ENCODE peak calls at places on chromosomes 11 and 22, in six cellular contexts. M, Y, S, Z, K and P are unnamed samples.
A peak's percentile ranks its signal among the peaks of the same experiment; 100 is the strongest.

GRCh38 chr11:35293034-35293433 is 126.3 kb downstream of the SLC1A2 start:
- DNase-seq in M (no peak), Y (no peak), S (no peak), Z (no peak), K (no peak), P (no peak)

GRCh38 chr22:36281726-36282077 is 28.8 kb downstream of the APOL1 start:
- DNase-seq in M (no peak), Y (no peak), S (no peak), Z (no peak), K (no peak), P (no peak)

GRCh38 chr22:48840112-48840949 is 987.3 kb downstream of the BRD1 start:
- DNase-seq in M (no peak), Y (no peak), S (no peak), Z (no peak), K (no peak), P (no peak)

GRCh38 chr11:102600666-102601065 is 24.5 kb downstream of the MMP20 start:
- DNase-seq in M (no peak), Y (no peak), S (no peak), Z (no peak), K (peak; percentile 47), P (no peak)

GRCh38 chr11:110463153-110463552 is 33.4 kb downstream of the FDX1 start:
- DNase-seq in M (peak; percentile 23), Y (peak; percentile 58), S (peak; percentile 64), Z (peak; percentile 65), K (peak; percentile 52), P (peak; percentile 66)

GRCh38 chr11:134252539-134253188 is 488 bp downstream of the THYN1 start:
- DNase-seq in M (peak; percentile 55), Y (peak; percentile 40), S (no peak), Z (no peak), K (no peak), P (peak; percentile 57)

GRCh38 chr11:3169235-3169951 is 4.3 kb upstream of the OSBPL5 start:
- DNase-seq in M (no peak), Y (peak; percentile 73), S (peak; percentile 66), Z (no peak), K (peak; percentile 81), P (peak; percentile 73)

GRCh38 chr11:67644042-67644441 is 4.5 kb upstream of the TBX10 start:
- DNase-seq in M (no peak), Y (peak; percentile 48), S (peak; percentile 69), Z (peak; percentile 45), K (no peak), P (no peak)

GRCh38 chr11:74540270-74540669 is 46.7 kb upstream of the LIPT2 start:
- DNase-seq in M (no peak), Y (no peak), S (peak; percentile 24), Z (peak; percentile 22), K (no peak), P (no peak)

GRCh38 chr11:64765291-64765803 is 5.6 kb upstream of the PYGM start:
- DNase-seq in M (no peak), Y (peak; percentile 72), S (no peak), Z (no peak), K (no peak), P (no peak)

GRCh38 chr22:41576877-41577276 is 12.8 kb downstream of the PMM1 start:
- DNase-seq in M (peak; percentile 39), Y (peak; percentile 89), S (peak; percentile 92), Z (peak; percentile 85), K (peak; percentile 67), P (peak; percentile 52)

GRCh38 chr11:133934599-133935550 is 21.9 kb downstream of the IGSF9B start:
- DNase-seq in M (peak; percentile 69), Y (no peak), S (peak; percentile 84), Z (no peak), K (no peak), P (peak; percentile 19)

GRCh38 chr11:61972796-61973602 is 5.6 kb upstream of the FTH1 start:
- DNase-seq in M (no peak), Y (no peak), S (no peak), Z (no peak), K (peak; percentile 97), P (peak; percentile 91)
- H3K18ac ChIP-seq in M (peak overlapping the region; percentile 84), Y (peak overlapping the region; percentile 54), S (peak overlapping the region; percentile 81), Z (peak overlapping the region; percentile 43), K (peak overlapping the region; percentile 76), P (peak overlapping the region; percentile 97)

DNA sequence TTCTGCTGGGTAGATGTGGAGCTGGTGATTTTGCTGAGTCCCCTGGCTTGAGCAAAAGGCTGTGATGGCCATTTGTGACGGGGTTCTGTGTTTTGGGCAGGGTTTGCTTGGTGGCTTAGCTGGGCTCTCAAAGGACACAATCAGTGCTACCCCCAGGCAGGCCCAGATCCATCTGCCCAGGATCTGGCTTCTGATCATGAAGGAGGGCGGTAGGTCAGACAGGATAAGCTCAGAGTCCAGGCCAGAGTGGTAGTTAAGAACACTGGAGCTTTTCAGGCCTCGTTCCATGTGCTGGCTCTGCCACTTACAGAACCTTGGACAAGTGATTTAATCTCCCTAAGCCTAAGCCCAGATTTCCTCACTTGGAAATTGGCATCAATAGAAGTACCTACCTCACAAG is 36.2 kb downstream of the UBASH3B start:
- DNase-seq in M (no peak), Y (no peak), S (no peak), Z (no peak), K (peak; percentile 35), P (no peak)
- H3K18ac ChIP-seq in M (peak overlapping the region; percentile 38), Y (peak overlapping the region; percentile 42), S (peak overlapping the region; percentile 82), Z (no peak overlapping the region), K (peak overlapping the region; percentile 79), P (peak overlapping the region; percentile 46)

GRCh38 chr11:86070435-86071056 is 1.7 kb upstream of the PICALM start:
- DNase-seq in M (no peak), Y (no peak), S (no peak), Z (no peak), K (no peak), P (no peak)

GRCh38 chr11:86069408-86070086 is 663 bp upstream of the PICALM start:
- DNase-seq in M (no peak), Y (peak; percentile 56), S (peak; percentile 98), Z (no peak), K (peak; percentile 95), P (peak; percentile 97)

GRCh38 chr11:86067230-86068137 is 1.4 kb downstream of the PICALM start:
- DNase-seq in M (no peak), Y (no peak), S (no peak), Z (no peak), K (peak; percentile 36), P (no peak)

GRCh38 chr11:86068138-86068861 is 584 bp downstream of the PICALM start:
- DNase-seq in M (peak; percentile 23), Y (peak; percentile 37), S (peak; percentile 58), Z (peak; percentile 68), K (peak; percentile 35), P (no peak)

DNA sequence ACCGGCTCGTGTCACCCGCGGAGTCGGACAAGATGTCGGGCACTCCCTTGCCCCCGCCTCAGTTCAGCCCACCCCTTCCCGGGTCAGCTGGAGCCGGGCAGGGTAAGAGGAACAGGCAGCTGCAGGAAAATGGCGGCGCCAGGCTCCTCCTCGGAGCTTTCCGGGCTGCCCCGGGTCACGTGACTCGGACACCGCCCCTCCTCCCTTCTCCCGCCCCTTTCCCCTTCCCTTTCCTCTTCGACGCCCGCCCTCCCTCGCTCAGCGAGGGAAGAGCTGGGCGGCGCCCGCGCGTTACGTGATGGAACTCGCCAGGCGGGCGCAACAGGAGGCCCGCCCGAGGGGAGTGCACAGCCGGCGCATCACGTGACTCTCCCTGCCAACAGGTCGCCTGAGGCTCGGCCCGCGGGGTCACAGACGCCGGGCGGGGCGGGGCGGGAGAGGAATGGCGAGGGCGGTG is at the start of gene PICALM:
- DNase-seq in M (peak; percentile 97), Y (peak; percentile 98), S (peak; percentile 99), Z (peak; percentile 97), K (peak; percentile 99), P (peak; percentile 99)
- H3K18ac ChIP-seq in M (peak within 1 kb of the TSS; percentile 94), Y (peak within 1 kb of the TSS; percentile 96), S (peak within 1 kb of the TSS; percentile 97), Z (peak within 1 kb of the TSS; percentile 90), K (peak within 1 kb of the TSS; percentile 92), P (peak within 1 kb of the TSS; percentile 91)

GRCh38 chr22:50525104-50525958 is at the start of gene SCO2:
- DNase-seq in M (peak; percentile 98), Y (peak; percentile 94), S (peak; percentile 98), Z (peak; percentile 96), K (peak; percentile 97), P (peak; percentile 97)

GRCh38 chr22:50522806-50523438 is 2.5 kb downstream of the SCO2 start:
- DNase-seq in M (no peak), Y (no peak), S (no peak), Z (no peak), K (no peak), P (no peak)

GRCh38 chr22:50523458-50523805 is 2.0 kb downstream of the SCO2 start:
- DNase-seq in M (no peak), Y (no peak), S (no peak), Z (no peak), K (no peak), P (no peak)

GRCh38 chr22:50524664-50525103 is 714 bp downstream of the SCO2 start:
- DNase-seq in M (no peak), Y (no peak), S (no peak), Z (no peak), K (no peak), P (no peak)

GRCh38 chr22:50523806-50524663 is 1.4 kb downstream of the SCO2 start:
- DNase-seq in M (no peak), Y (no peak), S (no peak), Z (no peak), K (peak; percentile 5), P (no peak)
- H3K18ac ChIP-seq in M (no peak overlapping the region), Y (no peak overlapping the region), S (no peak overlapping the region), Z (no peak overlapping the region), K (no peak overlapping the region), P (no peak overlapping the region)

GRCh38 chr11:112290462-112290894 is 29.8 kb upstream of the PLET1 start:
- DNase-seq in M (no peak), Y (no peak), S (peak; percentile 69), Z (no peak), K (peak; percentile 16), P (no peak)
- H3K18ac ChIP-seq in M (peak overlapping the region; percentile 17), Y (no peak overlapping the region), S (no peak overlapping the region), Z (peak overlapping the region; percentile 13), K (peak overlapping the region; percentile 23), P (peak overlapping the region; percentile 59)

GRCh38 chr11:62846177-62846576 is 6.8 kb upstream of the WDR74 start:
- DNase-seq in M (no peak), Y (no peak), S (no peak), Z (no peak), K (no peak), P (no peak)

GRCh38 chr11:62839050-62840015 is at the start of gene WDR74:
- DNase-seq in M (peak; percentile 84), Y (peak; percentile 89), S (peak; percentile 95), Z (peak; percentile 91), K (peak; percentile 97), P (peak; percentile 92)

GRCh38 chr11:62841361-62842170 is 2.2 kb upstream of the WDR74 start:
- DNase-seq in M (peak; percentile 93), Y (peak; percentile 93), S (peak; percentile 100), Z (peak; percentile 88), K (peak; percentile 100), P (peak; percentile 100)

GRCh38 chr11:62844154-62844553 is 4.8 kb upstream of the WDR74 start:
- DNase-seq in M (no peak), Y (no peak), S (no peak), Z (no peak), K (no peak), P (no peak)

GRCh38 chr11:62842171-62842717 is 2.9 kb upstream of the WDR74 start:
- DNase-seq in M (no peak), Y (peak; percentile 64), S (no peak), Z (peak; percentile 88), K (no peak), P (no peak)
- H3K18ac ChIP-seq in M (peak overlapping the region; percentile 89), Y (peak overlapping the region; percentile 91), S (peak overlapping the region; percentile 51), Z (peak overlapping the region; percentile 86), K (peak overlapping the region; percentile 87), P (peak overlapping the region; percentile 87)